ENCODE peak calls at places on chromosome 7, in nine cellular contexts. D, Y, P, Z, F, V, S, G and W are unnamed samples.

GRCh38 chr7:13198741-13199140 is 511.3 kb downstream of the ARL4A start:
- DNase-seq in F (no peak), V (no peak), S (no peak), P (peak), G (no peak), Y (no peak), D (no peak), Z (no peak), W (no peak)

GRCh38 chr7:64618785-64619456 is 47.0 kb upstream of the ZNF107 start:
- DNase-seq in D (no peak), Y (peak), Z (no peak), S (peak), G (peak), F (no peak), V (no peak), P (peak), W (peak)

GRCh38 chr7:7889791-7890568 is 78.6 kb upstream of the GLCCI1 start:
- DNase-seq in S (no peak), D (no peak), P (peak), F (no peak), Z (no peak), G (no peak), V (no peak), Y (no peak), W (no peak)

GRCh38 chr7:17506090-17506489 is 207.6 kb downstream of the AHR start:
- DNase-seq in D (no peak), Y (peak), V (no peak), P (peak), Z (no peak), G (no peak), F (no peak), S (peak), W (no peak)

GRCh38 chr7:50369408-50370026 is 65.0 kb downstream of the IKZF1 start:
- DNase-seq in S (no peak), G (no peak), V (no peak), D (no peak), Y (peak), F (no peak), Z (no peak), P (no peak), W (peak)

GRCh38 chr7:89312561-89312960 is 517.0 kb upstream of the TEX47 start:
- DNase-seq in V (no peak), Z (no peak), F (no peak), G (no peak), S (no peak), Y (no peak), P (no peak), D (no peak), W (no peak)

GRCh38 chr7:109094-109493 is 83.3 kb upstream of the FAM20C start:
- DNase-seq in P (no peak), S (no peak), Z (no peak), V (no peak), G (no peak), D (no peak), Y (no peak), F (no peak), W (no peak)

GRCh38 chr7:129781128-129781855 is 169.8 kb downstream of the NRF1 start:
- DNase-seq in F (peak), Y (peak), D (no peak), S (peak), Z (no peak), P (no peak), V (peak), G (no peak), W (no peak)

GRCh38 chr7:1586827-1587705 is 17.2 kb upstream of the PSMG3 start:
- DNase-seq in S (no peak), F (no peak), P (no peak), V (no peak), Y (peak), G (no peak), D (no peak), Z (no peak), W (peak)

GRCh38 chr7:73822319-73823173 is 8.2 kb upstream of the CLDN4 start:
- DNase-seq in P (peak), F (no peak), Y (no peak), S (peak), G (peak), D (no peak), Z (no peak), V (no peak), W (no peak)

GRCh38 chr7:128210590-128211570 is 30.2 kb upstream of the LEP start:
- DNase-seq in F (no peak), G (no peak), Z (no peak), S (no peak), Y (peak), D (no peak), P (no peak), V (no peak), W (peak)

GRCh38 chr7:102425639-102426267 is 7.6 kb upstream of the ORAI2 start:
- DNase-seq in F (peak), P (no peak), Y (no peak), G (no peak), Z (peak), S (no peak), D (peak), V (peak), W (no peak)

GRCh38 chr7:41787951-41788350 is 85.1 kb upstream of the INHBA start:
- DNase-seq in S (no peak), D (no peak), F (no peak), Y (no peak), G (no peak), V (no peak), P (no peak), Z (no peak), W (no peak)

GRCh38 chr7:140003913-140004382 is 58.8 kb downstream of the PARP12 start:
- DNase-seq in Y (no peak), Z (no peak), F (no peak), V (no peak), S (peak), G (peak), P (peak), D (no peak), W (peak)

GRCh38 chr7:131346885-131347592 is 19.4 kb downstream of the MKLN1 start:
- DNase-seq in V (no peak), S (peak), G (no peak), Z (no peak), Y (peak), D (no peak), P (no peak), F (no peak), W (peak)

GRCh38 chr7:101869026-101869900 is 51.8 kb downstream of the CUX1 start:
- DNase-seq in Y (no peak), F (no peak), P (no peak), S (no peak), D (no peak), Z (no peak), V (no peak), G (no peak), W (no peak)

GRCh38 chr7:101232141-101232821 is 5.3 kb downstream of the CLDN15 start:
- DNase-seq in F (no peak), S (peak), P (no peak), D (no peak), G (no peak), Z (no peak), Y (no peak), V (no peak), W (peak)

GRCh38 chr7:144671429-144671828 is 164.4 kb downstream of the TPK1 start:
- DNase-seq in D (no peak), Z (no peak), S (no peak), F (no peak), V (no peak), Y (no peak), P (no peak), G (no peak), W (no peak)

GRCh38 chr7:57820477-57820876 is 370.5 kb downstream of the ZNF716 start:
- DNase-seq in G (no peak), Z (no peak), Y (no peak), V (no peak), S (no peak), F (no peak), D (no peak), P (no peak), W (no peak)

GRCh38 chr7:19427944-19428343 is 280.9 kb downstream of the POLR1F start:
- DNase-seq in G (no peak), D (no peak), Y (no peak), P (no peak), V (no peak), S (no peak), F (no peak), Z (no peak), W (no peak)

GRCh38 chr7:100158229-100159098 is at the start of gene TRAPPC14:
- DNase-seq in F (peak), S (peak), P (peak), D (peak), Y (peak), Z (peak), V (peak), G (no peak), W (peak)

GRCh38 chr7:76310102-76310957 is 7.9 kb downstream of the HSPB1 start:
- DNase-seq in Y (peak), D (no peak), G (no peak), Z (no peak), F (no peak), S (peak), V (no peak), P (no peak), W (peak)

GRCh38 chr7:152704796-152705384 is 28.9 kb upstream of the XRCC2 start:
- DNase-seq in V (no peak), Y (no peak), D (no peak), Z (no peak), F (no peak), P (no peak), G (no peak), S (no peak), W (no peak)

GRCh38 chr7:4683884-4684565 is 1.9 kb downstream of the FOXK1 start:
- DNase-seq in P (peak), D (peak), G (no peak), F (peak), Y (no peak), V (peak), Z (peak), S (peak), W (no peak)

GRCh38 chr7:4796453-4796852 is 21.0 kb downstream of the AP5Z1 start:
- DNase-seq in P (no peak), V (no peak), S (no peak), Z (no peak), G (no peak), F (no peak), D (no peak), Y (no peak), W (no peak)

GRCh38 chr7:3915337-3915865 is 614.3 kb downstream of the SDK1 start:
- DNase-seq in Y (no peak), S (no peak), F (no peak), D (no peak), Z (no peak), G (no peak), P (no peak), V (no peak), W (no peak)

GRCh38 chr7:154627571-154628290 is 375.2 kb downstream of the PAXIP1 start:
- DNase-seq in V (no peak), D (no peak), Z (no peak), P (no peak), G (no peak), S (no peak), Y (no peak), F (no peak), W (no peak)